ENCODE peak calls at places on chromosomes 16 and 17, in six cellular contexts. O is right atrium auricular region, G is left cardiac atrium, E is NCI-H1105, U is Ammon's horn, V is SJSA1. Y is an unnamed sample.

GRCh38 chr17:76473541-76473985 is 6.2 kb downstream of the AANAT start:
- DNase-seq in O (no peak), G (no peak), E (no peak), U (no peak), V (no peak), Y (no peak)

GRCh38 chr17:73155410-73156165 is 9.2 kb upstream of the SSTR2 start:
- DNase-seq in O (no peak), G (no peak), E (peak), U (peak), V (no peak), Y (peak)

GRCh38 chr17:65474658-65475057 is 86.8 kb downstream of the AXIN2 start:
- DNase-seq in O (no peak), G (no peak), E (no peak), U (no peak), V (no peak), Y (no peak)

GRCh38 chr16:84084570-84085270 is 32.0 kb downstream of the MBTPS1 start:
- DNase-seq in O (no peak), G (peak), E (peak), U (peak), V (peak), Y (peak)

GRCh38 chr17:77526728-77527355 is 386.1 kb downstream of the SEC14L1 start:
- DNase-seq in O (no peak), G (no peak), E (no peak), U (peak), V (no peak), Y (no peak)

GRCh38 chr17:48814504-48814903 is 2.5 kb downstream of the TTLL6 start:
- DNase-seq in O (peak), G (peak), E (peak), U (peak), V (peak), Y (peak)

GRCh38 chr16:72649254-72649944 is 398.5 kb downstream of the ZFHX3 start:
- DNase-seq in O (no peak), G (no peak), E (no peak), U (no peak), V (no peak), Y (no peak)

GRCh38 chr16:86245351-86245750 is 265.0 kb upstream of the FOXF1 start:
- DNase-seq in O (peak), G (no peak), E (no peak), U (no peak), V (no peak), Y (no peak)

GRCh38 chr17:80649672-80650338 is 105.2 kb downstream of the RPTOR start:
- DNase-seq in O (peak), G (peak), E (peak), U (no peak), V (peak), Y (peak)

GRCh38 chr16:72362972-72363371 is 191.0 kb upstream of the PMFBP1 start:
- DNase-seq in O (no peak), G (no peak), E (no peak), U (no peak), V (peak), Y (no peak)

GRCh38 chr16:27110524-27110896 is 43.8 kb downstream of the C16orf82 start:
- DNase-seq in O (no peak), G (no peak), E (no peak), U (no peak), V (no peak), Y (no peak)

GRCh38 chr16:80803341-80804060 is 897 bp downstream of the CDYL2 start:
- DNase-seq in O (no peak), G (peak), E (no peak), U (no peak), V (no peak), Y (peak)

GRCh38 chr17:21510686-21511367 is 134.7 kb downstream of the KCNJ12 start:
- DNase-seq in O (no peak), G (no peak), E (no peak), U (no peak), V (no peak), Y (no peak)

GRCh38 chr16:85148959-85149358 is 36.7 kb upstream of the CIBAR2 start:
- DNase-seq in O (no peak), G (no peak), E (no peak), U (no peak), V (no peak), Y (peak)

GRCh38 chr16:745739-746138 is 4.9 kb upstream of the CIAO3 start:
- DNase-seq in O (no peak), G (no peak), E (no peak), U (no peak), V (no peak), Y (peak)

GRCh38 chr16:81918927-81919326 is 92.3 kb downstream of the SDR42E1 start:
- DNase-seq in O (no peak), G (no peak), E (no peak), U (no peak), V (no peak), Y (no peak)

GRCh38 chr17:77329741-77330531 is 189.2 kb downstream of the SEC14L1 start:
- DNase-seq in O (peak), G (no peak), E (no peak), U (no peak), V (no peak), Y (no peak)

GRCh38 chr17:43660816-43661493 is 767 bp downstream of the MEOX1 start:
- DNase-seq in O (no peak), G (no peak), E (no peak), U (no peak), V (no peak), Y (no peak)

GRCh38 chr17:42362245-42362961 is 25.8 kb downstream of the STAT3 start:
- DNase-seq in O (no peak), G (no peak), E (no peak), U (no peak), V (no peak), Y (peak)

GRCh38 chr16:82598766-82599165 is 28.0 kb upstream of the CDH13 start:
- DNase-seq in O (no peak), G (no peak), E (no peak), U (no peak), V (no peak), Y (no peak)

GRCh38 chr16:11629071-11630030 is 38.9 kb upstream of the SNN start:
- DNase-seq in O (no peak), G (no peak), E (peak), U (peak), V (no peak), Y (no peak)

GRCh38 chr17:56851008-56851407 is 17.1 kb downstream of the DGKE start:
- DNase-seq in O (no peak), G (no peak), E (no peak), U (no peak), V (no peak), Y (no peak)

GRCh38 chr17:50565559-50566350 is 5.2 kb downstream of the CACNA1G start:
- DNase-seq in O (no peak), G (no peak), E (peak), U (peak), V (no peak), Y (peak)

GRCh38 chr16:75761111-75761510 is 34.8 kb upstream of the CPHXL start:
- DNase-seq in O (no peak), G (no peak), E (no peak), U (no peak), V (no peak), Y (no peak)

GRCh38 chr17:71260366-71260765 is 860.5 kb upstream of the SOX9 start:
- DNase-seq in O (no peak), G (no peak), E (peak), U (no peak), V (no peak), Y (no peak)

GRCh38 chr17:40329981-40330794 is 21.2 kb downstream of the RARA start:
- DNase-seq in O (no peak), G (peak), E (peak), U (no peak), V (no peak), Y (peak)

GRCh38 chr17:44543213-44543904 is 13.9 kb upstream of the FZD2 start:
- DNase-seq in O (no peak), G (no peak), E (no peak), U (no peak), V (peak), Y (no peak)

GRCh38 chr17:79691931-79692330 is 38.8 kb upstream of the ENPP7 start:
- DNase-seq in O (no peak), G (peak), E (no peak), U (peak), V (no peak), Y (no peak)

Y was measured in NCI-H345.